ENCODE peak calls at places on chromosomes 3 and 15, in nine cellular contexts. R is GM12892, L is HL-60, D is HCT116, X is HepG2, K is GM12891, P is breast epithelium, A is GM23338, T is sigmoid colon. V is an unnamed sample.
A peak's percentile ranks its signal among the peaks of the same experiment; 100 is the strongest.

GRCh38 chr3:86973440-86973839 is 17.5 kb downstream of the VGLL3 start:
- DNase-seq in R (no peak), L (no peak), D (no peak), X (no peak), K (no peak), P (no peak), A (no peak), T (no peak), V (no peak)

GRCh38 chr3:354433-354832 is 157.9 kb downstream of the CHL1 start:
- DNase-seq in R (peak; percentile 2), L (peak; percentile 13), D (peak; percentile 19), X (peak; percentile 56), K (no peak), P (no peak), A (peak; percentile 73), T (no peak), V (no peak)

GRCh38 chr15:64019764-64020163 is 26.5 kb downstream of the DAPK2 start:
- DNase-seq in R (no peak), L (no peak), D (no peak), X (peak; percentile 64), K (no peak), P (peak; percentile 60), A (no peak), T (no peak), V (no peak)

GRCh38 chr15:70698991-70699390 is 64.4 kb downstream of the UACA start:
- DNase-seq in R (no peak), L (no peak), D (no peak), X (no peak), K (no peak), P (no peak), A (no peak), T (no peak), V (no peak)

GRCh38 chr3:74119221-74119620 is 494.5 kb upstream of the PDZRN3 start:
- DNase-seq in R (no peak), L (no peak), D (no peak), X (no peak), K (no peak), P (no peak), A (no peak), T (no peak), V (no peak)

GRCh38 chr3:128679338-128679737 is 28.7 kb upstream of the RPN1 start:
- DNase-seq in R (no peak), L (no peak), D (no peak), X (no peak), K (no peak), P (no peak), A (no peak), T (no peak), V (no peak)

GRCh38 chr3:130932979-130933378 is 39.1 kb downstream of the ATP2C1 start:
- DNase-seq in R (no peak), L (no peak), D (no peak), X (no peak), K (no peak), P (no peak), A (no peak), T (no peak), V (no peak)

GRCh38 chr3:113035387-113035982 is 44.7 kb downstream of the GTPBP8 start:
- DNase-seq in R (peak; percentile 27), L (peak; percentile 35), D (peak; percentile 50), X (peak; percentile 49), K (peak; percentile 36), P (no peak), A (peak; percentile 92), T (no peak), V (no peak)

GRCh38 chr3:69273895-69274294 is 112.0 kb downstream of the FRMD4B start:
- DNase-seq in R (no peak), L (no peak), D (no peak), X (no peak), K (no peak), P (no peak), A (no peak), T (no peak), V (no peak)

GRCh38 chr3:94482686-94483085 is 419.8 kb downstream of the NSUN3 start:
- DNase-seq in R (no peak), L (no peak), D (no peak), X (no peak), K (no peak), P (no peak), A (no peak), T (no peak), V (no peak)

GRCh38 chr3:139427283-139428060 is 38.0 kb upstream of the COPB2 start:
- DNase-seq in R (peak; percentile 12), L (peak; percentile 43), D (peak; percentile 60), X (peak; percentile 74), K (peak; percentile 39), P (no peak), A (peak; percentile 94), T (no peak), V (peak; percentile 96)

GRCh38 chr15:101808201-101808600 is 3.8 kb upstream of the OR4F15 start:
- DNase-seq in R (no peak), L (no peak), D (no peak), X (no peak), K (no peak), P (no peak), A (no peak), T (no peak), V (no peak)

GRCh38 chr15:41888662-41889253 is 5.1 kb downstream of the SPTBN5 start:
- DNase-seq in R (no peak), L (peak; percentile 47), D (no peak), X (no peak), K (no peak), P (no peak), A (no peak), T (no peak), V (no peak)

GRCh38 chr3:114274929-114275328 is 18.9 kb upstream of the TIGIT start:
- DNase-seq in R (no peak), L (no peak), D (no peak), X (no peak), K (no peak), P (no peak), A (no peak), T (no peak), V (no peak)

DNA sequence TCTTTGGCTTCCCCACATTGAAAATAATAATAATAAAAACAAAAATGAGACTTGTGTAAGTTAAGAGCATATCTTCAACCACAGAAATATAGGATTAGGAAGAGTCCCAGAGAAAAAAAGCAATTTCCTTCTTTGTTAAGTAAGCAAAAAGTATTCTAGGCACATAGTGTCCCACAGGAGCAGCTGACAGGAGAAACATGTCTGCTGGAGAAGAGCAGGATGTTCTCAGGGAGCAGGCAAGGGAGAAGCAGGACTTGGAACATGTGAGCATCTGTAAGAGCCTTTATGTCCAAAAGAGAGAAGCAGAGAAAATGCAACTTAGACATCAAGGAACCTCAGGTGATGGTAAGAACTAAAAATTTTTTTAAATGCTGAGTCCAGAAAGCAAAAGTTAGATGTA is 39.0 kb downstream of the TTC23 start:
- DNase-seq in R (no peak), L (no peak), D (no peak), X (no peak), K (no peak), P (no peak), A (no peak), T (peak; percentile 76), V (no peak)
- TF ChIP-seq POLR2AphosphoS5 in R (no peak), L (no peak), D (no peak), X (no peak), K (no peak), P (no peak), A (no peak), T (peak; percentile 76), V (no peak)

DNA sequence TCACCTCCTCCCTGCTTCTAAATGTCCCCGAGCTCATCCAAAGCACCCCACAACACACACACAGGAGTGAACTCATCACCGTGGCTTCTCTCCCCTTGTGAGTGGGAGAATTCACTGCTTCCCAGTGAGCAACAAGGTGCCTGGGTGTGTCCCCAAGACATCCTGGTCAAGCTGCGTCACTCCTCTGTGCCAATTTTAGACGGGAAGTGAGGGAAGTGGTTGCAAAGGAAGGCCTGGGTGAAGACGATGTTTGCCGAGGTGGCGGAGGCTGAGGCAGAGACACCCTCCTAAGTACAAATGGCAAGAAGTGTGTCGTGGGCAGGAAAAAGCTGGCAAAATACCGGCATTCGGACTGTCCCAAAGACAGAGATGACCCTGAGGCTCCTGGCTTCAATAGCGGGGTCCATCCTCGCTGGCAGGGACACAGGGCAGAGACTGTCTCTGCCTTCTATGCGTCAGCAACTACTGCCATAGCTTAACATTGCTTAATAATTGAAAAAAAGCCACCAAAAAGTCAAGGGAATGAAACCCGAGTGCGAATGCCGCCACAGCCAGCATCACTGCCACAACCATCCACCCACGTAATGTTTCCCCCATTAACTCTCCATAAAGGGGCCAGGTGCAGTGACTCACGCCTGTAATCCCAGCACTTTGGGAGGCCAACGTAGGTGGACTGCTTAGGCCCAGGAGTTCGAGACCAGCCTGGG is 72.8 kb downstream of the VGLL4 start:
- DNase-seq in R (no peak), L (no peak), D (no peak), X (no peak), K (no peak), P (no peak), A (no peak), T (no peak), V (no peak)
- TF ChIP-seq POLR2AphosphoS5 in R (no peak), L (no peak), D (no peak), X (no peak), K (no peak), P (no peak), A (no peak), T (no peak), V (no peak)

DNA sequence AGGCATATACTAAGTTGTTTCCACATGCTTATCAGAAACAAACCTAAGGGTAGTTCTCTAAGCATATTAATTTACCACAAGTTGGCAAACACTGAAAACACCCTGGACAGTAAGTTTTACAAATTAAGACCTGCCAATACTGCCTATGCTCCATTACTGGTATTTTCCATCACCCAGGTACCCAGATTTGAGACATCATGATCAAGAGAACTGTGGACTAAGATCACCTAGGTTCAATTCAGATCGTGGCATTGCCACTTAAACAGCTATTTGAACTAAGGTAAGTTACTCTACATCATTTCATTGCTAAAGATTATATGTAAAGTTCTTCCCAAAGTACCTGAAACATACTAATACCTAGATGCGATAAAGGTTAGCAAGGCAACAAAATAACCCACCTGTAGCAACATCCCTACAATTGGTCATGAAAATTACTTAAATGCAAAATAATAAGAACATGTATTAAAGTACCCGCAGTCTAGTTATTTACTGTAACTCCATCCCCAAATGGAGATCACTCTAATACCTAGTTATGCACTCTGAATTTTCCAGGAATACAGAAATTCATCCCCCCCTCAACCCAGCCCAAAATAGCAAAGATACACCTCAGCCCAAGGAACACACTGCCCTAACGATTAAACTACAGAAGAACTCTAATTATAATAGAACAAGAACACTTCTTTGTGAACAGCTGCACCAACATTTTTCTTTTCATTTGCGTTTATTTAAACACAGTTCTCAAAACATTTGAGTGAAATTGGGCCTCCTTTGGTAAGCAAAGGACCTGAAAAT is 21.6 kb downstream of the TRA2B start:
- DNase-seq in R (no peak), L (no peak), D (no peak), X (no peak), K (no peak), P (no peak), A (no peak), T (no peak), V (no peak)
- TF ChIP-seq POLR2AphosphoS5 in R (peak; percentile 42), L (peak; percentile 4), D (no peak), X (peak; percentile 28), K (peak; percentile 58), P (no peak), A (no peak), T (no peak), V (no peak)

DNA sequence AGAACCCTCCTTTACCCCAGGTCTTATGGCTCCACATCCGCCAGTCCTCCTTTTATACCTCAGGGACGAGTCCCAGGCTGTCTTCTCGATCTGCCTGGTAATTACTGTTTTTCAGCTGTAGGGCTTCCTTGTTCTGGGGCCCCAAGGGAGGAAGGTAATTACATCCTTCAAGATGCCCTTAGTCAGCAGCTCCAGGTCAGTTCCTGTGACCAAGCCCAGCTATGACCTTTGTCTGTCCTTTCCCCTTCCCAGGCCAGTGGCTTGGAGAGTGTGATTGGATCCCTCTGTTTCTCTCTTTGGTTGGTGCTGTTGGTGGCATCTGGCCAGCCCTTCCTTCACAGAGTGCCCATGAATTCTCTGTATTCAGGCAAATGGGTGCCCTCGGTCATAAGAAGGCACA is 92.6 kb downstream of the AAGAB start:
- DNase-seq in R (no peak), L (no peak), D (no peak), X (no peak), K (no peak), P (no peak), A (no peak), T (peak; percentile 29), V (no peak)
- TF ChIP-seq POLR2AphosphoS5 in R (no peak), L (no peak), D (no peak), X (no peak), K (no peak), P (no peak), A (no peak), T (no peak), V (no peak)